ENCODE peak calls at places on chromosome 7, in ten cellular contexts. One of them, this sample, is unnamed.

GRCh38 chr7:81791578-81792524 is 22.0 kb upstream of the HGF start:
- ATAC-seq in body of pancreas: no peak
- ATAC-seq in heart left ventricle: no peak
- ATAC-seq in IMR-90: peak
- ATAC-seq in K562: no peak
- ATAC-seq in HepG2: no peak
- ATAC-seq in HCT116: no peak
- ATAC-seq in A549: no peak
- ATAC-seq in right lobe of liver: no peak
- ATAC-seq in GM12878: peak
- ATAC-seq in this sample: peak

GRCh38 chr7:111104710-111105109 is 13.8 kb downstream of the LRRN3 start:
- ATAC-seq in K562: no peak
- ATAC-seq in body of pancreas: no peak
- ATAC-seq in HepG2: no peak
- ATAC-seq in GM12878: peak
- ATAC-seq in HCT116: no peak
- ATAC-seq in heart left ventricle: no peak
- ATAC-seq in A549: no peak
- ATAC-seq in IMR-90: no peak
- ATAC-seq in right lobe of liver: no peak
- ATAC-seq in this sample: no peak

GRCh38 chr7:44128721-44129582 is 5.6 kb upstream of the POLD2 start:
- ATAC-seq in HCT116: no peak
- ATAC-seq in heart left ventricle: peak
- ATAC-seq in A549: no peak
- ATAC-seq in HepG2: no peak
- ATAC-seq in K562: no peak
- ATAC-seq in IMR-90: no peak
- ATAC-seq in GM12878: no peak
- ATAC-seq in right lobe of liver: no peak
- ATAC-seq in body of pancreas: no peak
- ATAC-seq in this sample: no peak

GRCh38 chr7:25312968-25313367 is 84.7 kb upstream of the NPVF start:
- ATAC-seq in body of pancreas: no peak
- ATAC-seq in IMR-90: no peak
- ATAC-seq in GM12878: no peak
- ATAC-seq in A549: no peak
- ATAC-seq in heart left ventricle: no peak
- ATAC-seq in right lobe of liver: no peak
- ATAC-seq in K562: no peak
- ATAC-seq in HCT116: no peak
- ATAC-seq in HepG2: no peak
- ATAC-seq in this sample: no peak

GRCh38 chr7:155412416-155413253 is 45.3 kb upstream of the EN2 start:
- ATAC-seq in K562: peak
- ATAC-seq in IMR-90: peak
- ATAC-seq in HepG2: peak
- ATAC-seq in HCT116: peak
- ATAC-seq in A549: peak
- ATAC-seq in body of pancreas: peak
- ATAC-seq in right lobe of liver: peak
- ATAC-seq in GM12878: peak
- ATAC-seq in heart left ventricle: peak
- ATAC-seq in this sample: no peak

GRCh38 chr7:44210107-44210506 is 9.3 kb downstream of the YKT6 start:
- ATAC-seq in body of pancreas: no peak
- ATAC-seq in A549: no peak
- ATAC-seq in heart left ventricle: no peak
- ATAC-seq in GM12878: no peak
- ATAC-seq in HCT116: no peak
- ATAC-seq in IMR-90: no peak
- ATAC-seq in K562: no peak
- ATAC-seq in right lobe of liver: no peak
- ATAC-seq in HepG2: no peak
- ATAC-seq in this sample: no peak

GRCh38 chr7:66362136-66362535 is 157.0 kb downstream of the TPST1 start:
- ATAC-seq in IMR-90: no peak
- ATAC-seq in GM12878: no peak
- ATAC-seq in heart left ventricle: no peak
- ATAC-seq in right lobe of liver: no peak
- ATAC-seq in body of pancreas: no peak
- ATAC-seq in HCT116: no peak
- ATAC-seq in HepG2: no peak
- ATAC-seq in K562: no peak
- ATAC-seq in A549: no peak
- ATAC-seq in this sample: no peak

GRCh38 chr7:37212051-37212450 is 236.6 kb downstream of the ELMO1 start:
- ATAC-seq in K562: no peak
- ATAC-seq in right lobe of liver: no peak
- ATAC-seq in GM12878: peak
- ATAC-seq in heart left ventricle: no peak
- ATAC-seq in body of pancreas: no peak
- ATAC-seq in A549: no peak
- ATAC-seq in HCT116: no peak
- ATAC-seq in HepG2: no peak
- ATAC-seq in IMR-90: no peak
- ATAC-seq in this sample: no peak

GRCh38 chr7:25754751-25755150 is 397.2 kb upstream of the NFE2L3 start:
- ATAC-seq in body of pancreas: no peak
- ATAC-seq in HCT116: no peak
- ATAC-seq in HepG2: no peak
- ATAC-seq in IMR-90: no peak
- ATAC-seq in GM12878: no peak
- ATAC-seq in right lobe of liver: no peak
- ATAC-seq in heart left ventricle: no peak
- ATAC-seq in K562: no peak
- ATAC-seq in A549: no peak
- ATAC-seq in this sample: no peak

GRCh38 chr7:138980575-138981285 is 459 bp downstream of the KIAA1549 start:
- ATAC-seq in K562: no peak
- ATAC-seq in HepG2: peak
- ATAC-seq in GM12878: peak
- ATAC-seq in HCT116: no peak
- ATAC-seq in heart left ventricle: peak
- ATAC-seq in IMR-90: peak
- ATAC-seq in body of pancreas: peak
- ATAC-seq in A549: peak
- ATAC-seq in right lobe of liver: no peak
- ATAC-seq in this sample: peak

GRCh38 chr7:43481905-43482678 is 100.8 kb upstream of the STK17A start:
- ATAC-seq in HCT116: no peak
- ATAC-seq in K562: no peak
- ATAC-seq in HepG2: no peak
- ATAC-seq in GM12878: no peak
- ATAC-seq in heart left ventricle: no peak
- ATAC-seq in IMR-90: peak
- ATAC-seq in body of pancreas: no peak
- ATAC-seq in A549: no peak
- ATAC-seq in right lobe of liver: no peak
- ATAC-seq in this sample: no peak

GRCh38 chr7:141145630-141145982 is 71.7 kb downstream of the TMEM178B start:
- ATAC-seq in A549: no peak
- ATAC-seq in K562: no peak
- ATAC-seq in HepG2: no peak
- ATAC-seq in HCT116: no peak
- ATAC-seq in body of pancreas: no peak
- ATAC-seq in right lobe of liver: no peak
- ATAC-seq in heart left ventricle: no peak
- ATAC-seq in GM12878: no peak
- ATAC-seq in IMR-90: no peak
- ATAC-seq in this sample: no peak

GRCh38 chr7:127588019-127588696 is at the start of gene ARF5:
- ATAC-seq in body of pancreas: peak
- ATAC-seq in GM12878: peak
- ATAC-seq in heart left ventricle: peak
- ATAC-seq in HCT116: peak
- ATAC-seq in IMR-90: peak
- ATAC-seq in K562: peak
- ATAC-seq in HepG2: peak
- ATAC-seq in right lobe of liver: peak
- ATAC-seq in A549: peak
- ATAC-seq in this sample: peak

GRCh38 chr7:93146465-93147127 is 1.6 kb downstream of the SAMD9L start:
- ATAC-seq in A549: no peak
- ATAC-seq in HCT116: no peak
- ATAC-seq in HepG2: no peak
- ATAC-seq in GM12878: peak
- ATAC-seq in right lobe of liver: no peak
- ATAC-seq in IMR-90: peak
- ATAC-seq in heart left ventricle: peak
- ATAC-seq in K562: peak
- ATAC-seq in body of pancreas: no peak
- ATAC-seq in this sample: no peak

GRCh38 chr7:46767071-46767470 is 814.8 kb downstream of the TNS3 start:
- ATAC-seq in IMR-90: no peak
- ATAC-seq in HCT116: no peak
- ATAC-seq in GM12878: no peak
- ATAC-seq in K562: no peak
- ATAC-seq in heart left ventricle: no peak
- ATAC-seq in HepG2: no peak
- ATAC-seq in body of pancreas: no peak
- ATAC-seq in right lobe of liver: no peak
- ATAC-seq in A549: no peak
- ATAC-seq in this sample: no peak

GRCh38 chr7:115747174-115747573 is 283.4 kb downstream of the TFEC start:
- ATAC-seq in HepG2: no peak
- ATAC-seq in GM12878: peak
- ATAC-seq in body of pancreas: no peak
- ATAC-seq in K562: no peak
- ATAC-seq in A549: no peak
- ATAC-seq in HCT116: no peak
- ATAC-seq in heart left ventricle: no peak
- ATAC-seq in IMR-90: peak
- ATAC-seq in right lobe of liver: no peak
- ATAC-seq in this sample: no peak

GRCh38 chr7:74262639-74263398 is 8.6 kb upstream of the RFC2 start:
- ATAC-seq in right lobe of liver: no peak
- ATAC-seq in body of pancreas: no peak
- ATAC-seq in heart left ventricle: no peak
- ATAC-seq in HepG2: peak
- ATAC-seq in K562: no peak
- ATAC-seq in HCT116: no peak
- ATAC-seq in A549: no peak
- ATAC-seq in GM12878: no peak
- ATAC-seq in IMR-90: no peak
- ATAC-seq in this sample: no peak
- H3K27ac ChIP-seq in right lobe of liver: no peak
- H3K27ac ChIP-seq in body of pancreas: no peak
- H3K27ac ChIP-seq in heart left ventricle: no peak
- H3K27ac ChIP-seq in HepG2: peak
- H3K27ac ChIP-seq in K562: no peak
- H3K27ac ChIP-seq in HCT116: no peak
- H3K27ac ChIP-seq in A549: no peak
- H3K27ac ChIP-seq in GM12878: no peak
- H3K27ac ChIP-seq in IMR-90: no peak
- H3K27ac ChIP-seq in this sample: no peak

DNA sequence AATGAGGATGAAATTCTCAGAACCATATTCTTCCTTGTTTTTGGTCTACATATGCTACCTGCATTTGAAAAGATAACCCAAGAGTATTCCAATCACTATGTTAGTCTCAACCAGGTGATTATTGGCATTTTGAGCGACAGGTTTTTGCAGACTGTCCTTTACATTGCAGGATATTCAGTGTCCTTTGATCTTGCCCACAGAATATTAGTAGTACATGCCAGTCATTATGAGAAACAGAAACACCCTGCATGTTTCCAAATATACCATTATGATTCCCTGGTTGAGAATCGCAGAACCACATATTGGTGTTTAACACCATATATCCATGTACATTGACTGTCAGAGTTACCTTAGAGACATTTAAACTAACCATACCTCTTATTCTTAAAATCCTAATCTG is 30.6 kb downstream of the TMEM243 start:
- ATAC-seq in HCT116: no peak
- ATAC-seq in GM12878: peak
- ATAC-seq in K562: no peak
- ATAC-seq in HepG2: no peak
- ATAC-seq in A549: no peak
- ATAC-seq in body of pancreas: no peak
- ATAC-seq in IMR-90: no peak
- ATAC-seq in heart left ventricle: no peak
- ATAC-seq in right lobe of liver: no peak
- ATAC-seq in this sample: no peak
- TF ChIP-seq POLR2A in HCT116: no peak
- TF ChIP-seq POLR2A in GM12878: no peak
- TF ChIP-seq POLR2A in K562: no peak
- TF ChIP-seq POLR2A in HepG2: no peak
- TF ChIP-seq POLR2A in A549: no peak
- TF ChIP-seq POLR2A in body of pancreas: no peak
- TF ChIP-seq POLR2A in IMR-90: no peak
- TF ChIP-seq POLR2A in heart left ventricle: no peak
- TF ChIP-seq POLR2A in right lobe of liver: no peak
- TF ChIP-seq POLR2A in this sample: no peak

GRCh38 chr7:1934756-1935155 is 264.7 kb downstream of the ELFN1 start:
- ATAC-seq in HepG2: no peak
- ATAC-seq in K562: no peak
- ATAC-seq in GM12878: no peak
- ATAC-seq in body of pancreas: no peak
- ATAC-seq in heart left ventricle: no peak
- ATAC-seq in HCT116: no peak
- ATAC-seq in right lobe of liver: no peak
- ATAC-seq in A549: no peak
- ATAC-seq in IMR-90: no peak
- ATAC-seq in this sample: no peak
- H3K27ac ChIP-seq in HepG2: no peak
- H3K27ac ChIP-seq in K562: no peak
- H3K27ac ChIP-seq in GM12878: no peak
- H3K27ac ChIP-seq in body of pancreas: no peak
- H3K27ac ChIP-seq in heart left ventricle: no peak
- H3K27ac ChIP-seq in HCT116: no peak
- H3K27ac ChIP-seq in right lobe of liver: no peak
- H3K27ac ChIP-seq in A549: no peak
- H3K27ac ChIP-seq in IMR-90: no peak
- H3K27ac ChIP-seq in this sample: no peak

DNA sequence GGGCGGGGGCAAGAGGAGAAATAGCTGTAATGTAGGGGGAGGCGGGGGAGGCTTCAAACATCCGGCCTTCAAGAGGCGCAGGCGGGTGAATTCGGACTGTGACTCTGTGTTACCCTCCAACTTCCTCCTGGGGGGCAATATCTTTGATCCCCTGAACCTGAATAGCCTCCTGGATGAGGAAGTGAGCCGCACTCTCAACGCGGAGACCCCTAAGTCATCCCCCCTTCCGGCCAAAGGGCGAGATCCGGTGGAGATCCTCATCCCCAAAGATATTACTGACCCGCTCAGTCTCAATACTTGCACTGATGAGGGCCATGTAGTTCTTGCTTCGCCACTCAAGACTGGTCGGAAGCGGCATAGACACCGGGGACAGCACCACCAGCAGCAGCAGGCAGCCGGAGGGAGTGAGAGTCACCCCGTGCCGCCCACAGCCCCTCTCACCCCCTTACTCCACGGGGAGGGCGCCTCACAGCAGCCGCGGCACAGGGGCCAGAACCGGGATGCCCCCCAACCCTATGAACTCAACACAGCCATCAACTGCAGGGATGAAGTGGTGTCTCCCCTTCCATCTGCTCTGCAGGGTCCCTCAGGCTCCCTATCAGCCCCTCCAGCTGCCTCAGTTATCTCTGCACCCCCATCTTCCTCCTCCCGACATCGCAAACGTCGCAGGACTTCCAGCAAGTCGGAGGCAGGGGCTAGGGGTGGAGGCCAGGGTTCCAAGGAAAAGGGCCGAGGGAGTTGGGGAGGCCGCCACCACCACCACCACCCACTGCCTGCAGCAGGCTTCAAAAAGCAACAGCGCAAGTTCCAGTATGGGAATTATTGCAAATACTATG is 1.0 kb downstream of the MEPCE start:
- ATAC-seq in A549: no peak
- ATAC-seq in GM12878: no peak
- ATAC-seq in HCT116: no peak
- ATAC-seq in heart left ventricle: no peak
- ATAC-seq in IMR-90: no peak
- ATAC-seq in K562: peak
- ATAC-seq in right lobe of liver: no peak
- ATAC-seq in HepG2: no peak
- ATAC-seq in body of pancreas: no peak
- ATAC-seq in this sample: no peak
- TF ChIP-seq POLR2A in A549: no peak
- TF ChIP-seq POLR2A in GM12878: no peak
- TF ChIP-seq POLR2A in HCT116: no peak
- TF ChIP-seq POLR2A in heart left ventricle: no peak
- TF ChIP-seq POLR2A in IMR-90: no peak
- TF ChIP-seq POLR2A in K562: no peak
- TF ChIP-seq POLR2A in right lobe of liver: no peak
- TF ChIP-seq POLR2A in HepG2: no peak
- TF ChIP-seq POLR2A in body of pancreas: no peak
- TF ChIP-seq POLR2A in this sample: no peak

This sample was measured in gastroesophageal sphincter.